ENCODE peak calls at places on chromosome 20, in five cellular contexts. I is AG04449; G is stimulated activated effector memory CD8-positive, alpha-beta T cell treated with anti-CD3 and anti-CD28 coated beads, Interleukin-12 subunit alpha, Interleukin-12 subunit beta, amount 100 ng/mL, for 72 hours; Q is esophagus squamous epithelium; C is NCI-H748 treated with DMSO at 0.1 percent for 48 hours. R is an unnamed sample.

GRCh38 chr20:57664924-57665588 is 44.8 kb downstream of the PMEPA1 start:
- DNase-seq in I (no peak), G (no peak), Q (no peak), C (no peak), R (no peak)

GRCh38 chr20:7516631-7517051 is 423.6 kb downstream of the HAO1 start:
- DNase-seq in I (no peak), G (no peak), Q (no peak), C (no peak), R (no peak)

GRCh38 chr20:46545077-46545826 is 5.2 kb downstream of the OCSTAMP start:
- DNase-seq in I (no peak), G (no peak), Q (no peak), C (no peak), R (no peak)

GRCh38 chr20:32362924-32363364 is 4.8 kb downstream of the ASXL1 start:
- DNase-seq in I (no peak), G (no peak), Q (no peak), C (no peak), R (no peak)

GRCh38 chr20:47205577-47206123 is 150.8 kb downstream of the ZMYND8 start:
- DNase-seq in I (no peak), G (no peak), Q (no peak), C (peak), R (no peak)

GRCh38 chr20:25529295-25529951 is 55.9 kb downstream of the NINL start:
- DNase-seq in I (no peak), G (no peak), Q (no peak), C (no peak), R (no peak)

GRCh38 chr20:41469868-41470267 is 103.2 kb upstream of the EMILIN3 start:
- DNase-seq in I (no peak), G (no peak), Q (no peak), C (no peak), R (no peak)

GRCh38 chr20:51193066-51193772 is 170.3 kb upstream of the KCNG1 start:
- DNase-seq in I (no peak), G (no peak), Q (no peak), C (no peak), R (no peak)

R was measured in GOT3.